ENCODE peak calls at places on chromosomes 5 and 9, in nine cellular contexts. One of them, this sample, is unnamed.

GRCh38 chr9:114382951-114383865 is 4.6 kb downstream of the AKNA start:
- DNase-seq in GM23248: peak; percentile 85
- DNase-seq in DMS153: no peak
- DNase-seq in NCI-H748 treated with DMSO at 0.1 percent for 48 hours: no peak
- DNase-seq in fibroblast of pulmonary artery: peak; percentile 67
- DNase-seq in NCI-H2107: no peak
- DNase-seq in neural crest cell: no peak
- DNase-seq in activated T-cell treated with anti-CD3 and anti-CD28 coated beads, Interleukin-2, amount 50 U/mL, for 72 hours: peak; percentile 83
- DNase-seq in uterus: peak; percentile 61
- DNase-seq in this sample: no peak

GRCh38 chr9:16385590-16386578 is 484.6 kb downstream of the BNC2 start:
- DNase-seq in GM23248: peak; percentile 86
- DNase-seq in uterus: no peak
- DNase-seq in NCI-H748 treated with DMSO at 0.1 percent for 48 hours: no peak
- DNase-seq in DMS153: no peak
- DNase-seq in fibroblast of pulmonary artery: peak; percentile 74
- DNase-seq in neural crest cell: no peak
- DNase-seq in NCI-H2107: no peak
- DNase-seq in activated T-cell treated with anti-CD3 and anti-CD28 coated beads, Interleukin-2, amount 50 U/mL, for 72 hours: no peak
- DNase-seq in this sample: no peak

GRCh38 chr5:77180167-77181081 is 30.1 kb upstream of the PDE8B start:
- DNase-seq in activated T-cell treated with anti-CD3 and anti-CD28 coated beads, Interleukin-2, amount 50 U/mL, for 72 hours: peak; percentile 5
- DNase-seq in neural crest cell: peak; percentile 4
- DNase-seq in GM23248: peak; percentile 40
- DNase-seq in uterus: no peak
- DNase-seq in fibroblast of pulmonary artery: no peak
- DNase-seq in NCI-H748 treated with DMSO at 0.1 percent for 48 hours: no peak
- DNase-seq in NCI-H2107: no peak
- DNase-seq in DMS153: no peak
- DNase-seq in this sample: peak; percentile 54

GRCh38 chr5:145887976-145888574 is 15.3 kb upstream of the GRXCR2 start:
- DNase-seq in fibroblast of pulmonary artery: peak; percentile 69
- DNase-seq in NCI-H2107: no peak
- DNase-seq in GM23248: peak; percentile 70
- DNase-seq in DMS153: no peak
- DNase-seq in activated T-cell treated with anti-CD3 and anti-CD28 coated beads, Interleukin-2, amount 50 U/mL, for 72 hours: no peak
- DNase-seq in neural crest cell: peak; percentile 26
- DNase-seq in NCI-H748 treated with DMSO at 0.1 percent for 48 hours: peak; percentile 7
- DNase-seq in uterus: no peak
- DNase-seq in this sample: peak; percentile 62

GRCh38 chr5:125311743-125312142 is 565.3 kb upstream of the ZNF608 start:
- DNase-seq in neural crest cell: no peak
- DNase-seq in uterus: no peak
- DNase-seq in fibroblast of pulmonary artery: peak; percentile 89
- DNase-seq in NCI-H748 treated with DMSO at 0.1 percent for 48 hours: no peak
- DNase-seq in NCI-H2107: no peak
- DNase-seq in activated T-cell treated with anti-CD3 and anti-CD28 coated beads, Interleukin-2, amount 50 U/mL, for 72 hours: no peak
- DNase-seq in GM23248: peak; percentile 87
- DNase-seq in DMS153: no peak
- DNase-seq in this sample: no peak

GRCh38 chr5:5352675-5353074 is 69.8 kb upstream of the ICE1 start:
- DNase-seq in neural crest cell: no peak
- DNase-seq in activated T-cell treated with anti-CD3 and anti-CD28 coated beads, Interleukin-2, amount 50 U/mL, for 72 hours: no peak
- DNase-seq in GM23248: no peak
- DNase-seq in fibroblast of pulmonary artery: no peak
- DNase-seq in DMS153: no peak
- DNase-seq in NCI-H2107: no peak
- DNase-seq in NCI-H748 treated with DMSO at 0.1 percent for 48 hours: no peak
- DNase-seq in uterus: no peak
- DNase-seq in this sample: no peak

GRCh38 chr9:137423810-137424291 is 658 bp downstream of the NOXA1 start:
- DNase-seq in fibroblast of pulmonary artery: no peak
- DNase-seq in NCI-H748 treated with DMSO at 0.1 percent for 48 hours: no peak
- DNase-seq in uterus: peak; percentile 61
- DNase-seq in GM23248: no peak
- DNase-seq in activated T-cell treated with anti-CD3 and anti-CD28 coated beads, Interleukin-2, amount 50 U/mL, for 72 hours: no peak
- DNase-seq in NCI-H2107: no peak
- DNase-seq in DMS153: no peak
- DNase-seq in neural crest cell: no peak
- DNase-seq in this sample: no peak

GRCh38 chr9:72526901-72527800 is 5.7 kb downstream of the TMC1 start:
- DNase-seq in NCI-H748 treated with DMSO at 0.1 percent for 48 hours: no peak
- DNase-seq in GM23248: peak; percentile 98
- DNase-seq in fibroblast of pulmonary artery: peak; percentile 96
- DNase-seq in neural crest cell: peak; percentile 37
- DNase-seq in DMS153: peak; percentile 60
- DNase-seq in uterus: peak; percentile 90
- DNase-seq in NCI-H2107: no peak
- DNase-seq in activated T-cell treated with anti-CD3 and anti-CD28 coated beads, Interleukin-2, amount 50 U/mL, for 72 hours: peak; percentile 86
- DNase-seq in this sample: peak; percentile 71

GRCh38 chr9:92501671-92502393 is 19.5 kb upstream of the ASPN start:
- DNase-seq in neural crest cell: no peak
- DNase-seq in GM23248: peak; percentile 77
- DNase-seq in DMS153: no peak
- DNase-seq in NCI-H2107: no peak
- DNase-seq in activated T-cell treated with anti-CD3 and anti-CD28 coated beads, Interleukin-2, amount 50 U/mL, for 72 hours: peak; percentile 4
- DNase-seq in fibroblast of pulmonary artery: peak; percentile 58
- DNase-seq in NCI-H748 treated with DMSO at 0.1 percent for 48 hours: no peak
- DNase-seq in uterus: peak; percentile 72
- DNase-seq in this sample: peak; percentile 55

GRCh38 chr5:179406031-179406681 is 60.9 kb upstream of the ADAMTS2 start:
- DNase-seq in neural crest cell: no peak
- DNase-seq in fibroblast of pulmonary artery: peak; percentile 24
- DNase-seq in DMS153: no peak
- DNase-seq in NCI-H2107: no peak
- DNase-seq in GM23248: peak; percentile 46
- DNase-seq in activated T-cell treated with anti-CD3 and anti-CD28 coated beads, Interleukin-2, amount 50 U/mL, for 72 hours: no peak
- DNase-seq in uterus: peak; percentile 25
- DNase-seq in NCI-H748 treated with DMSO at 0.1 percent for 48 hours: no peak
- DNase-seq in this sample: no peak

GRCh38 chr5:172446336-172447051 is 7.8 kb downstream of the SH3PXD2B start:
- DNase-seq in activated T-cell treated with anti-CD3 and anti-CD28 coated beads, Interleukin-2, amount 50 U/mL, for 72 hours: no peak
- DNase-seq in NCI-H748 treated with DMSO at 0.1 percent for 48 hours: no peak
- DNase-seq in fibroblast of pulmonary artery: no peak
- DNase-seq in neural crest cell: no peak
- DNase-seq in NCI-H2107: no peak
- DNase-seq in uterus: peak; percentile 60
- DNase-seq in GM23248: peak; percentile 18
- DNase-seq in DMS153: no peak
- DNase-seq in this sample: no peak

GRCh38 chr5:181217805-181218065 is 5.3 kb upstream of the TRIM41 start:
- DNase-seq in NCI-H748 treated with DMSO at 0.1 percent for 48 hours: no peak
- DNase-seq in fibroblast of pulmonary artery: no peak
- DNase-seq in NCI-H2107: no peak
- DNase-seq in activated T-cell treated with anti-CD3 and anti-CD28 coated beads, Interleukin-2, amount 50 U/mL, for 72 hours: peak; percentile 48
- DNase-seq in DMS153: no peak
- DNase-seq in uterus: no peak
- DNase-seq in neural crest cell: no peak
- DNase-seq in GM23248: no peak
- DNase-seq in this sample: no peak

GRCh38 chr9:13388157-13388556 is 108.7 kb upstream of the MPDZ start:
- DNase-seq in GM23248: peak; percentile 90
- DNase-seq in fibroblast of pulmonary artery: peak; percentile 74
- DNase-seq in uterus: no peak
- DNase-seq in activated T-cell treated with anti-CD3 and anti-CD28 coated beads, Interleukin-2, amount 50 U/mL, for 72 hours: no peak
- DNase-seq in NCI-H748 treated with DMSO at 0.1 percent for 48 hours: no peak
- DNase-seq in neural crest cell: no peak
- DNase-seq in NCI-H2107: no peak
- DNase-seq in DMS153: no peak
- DNase-seq in this sample: no peak

GRCh38 chr5:34582364-34582763 is 73.8 kb upstream of the RAI14 start:
- DNase-seq in DMS153: no peak
- DNase-seq in fibroblast of pulmonary artery: no peak
- DNase-seq in activated T-cell treated with anti-CD3 and anti-CD28 coated beads, Interleukin-2, amount 50 U/mL, for 72 hours: no peak
- DNase-seq in neural crest cell: no peak
- DNase-seq in GM23248: no peak
- DNase-seq in NCI-H748 treated with DMSO at 0.1 percent for 48 hours: peak; percentile 30
- DNase-seq in uterus: no peak
- DNase-seq in NCI-H2107: no peak
- DNase-seq in this sample: no peak

GRCh38 chr9:6805532-6805931 is 47.8 kb downstream of the KDM4C start:
- DNase-seq in neural crest cell: no peak
- DNase-seq in uterus: no peak
- DNase-seq in NCI-H748 treated with DMSO at 0.1 percent for 48 hours: no peak
- DNase-seq in GM23248: peak; percentile 80
- DNase-seq in NCI-H2107: no peak
- DNase-seq in fibroblast of pulmonary artery: peak; percentile 62
- DNase-seq in DMS153: no peak
- DNase-seq in activated T-cell treated with anti-CD3 and anti-CD28 coated beads, Interleukin-2, amount 50 U/mL, for 72 hours: no peak
- DNase-seq in this sample: no peak

GRCh38 chr9:127109212-127109711 is 13.2 kb downstream of the ANGPTL2 start:
- DNase-seq in DMS153: no peak
- DNase-seq in NCI-H748 treated with DMSO at 0.1 percent for 48 hours: no peak
- DNase-seq in neural crest cell: no peak
- DNase-seq in fibroblast of pulmonary artery: no peak
- DNase-seq in uterus: no peak
- DNase-seq in activated T-cell treated with anti-CD3 and anti-CD28 coated beads, Interleukin-2, amount 50 U/mL, for 72 hours: no peak
- DNase-seq in GM23248: no peak
- DNase-seq in NCI-H2107: no peak
- DNase-seq in this sample: no peak

GRCh38 chr5:75603421-75603820 is 7.8 kb upstream of the ANKDD1B start:
- DNase-seq in NCI-H748 treated with DMSO at 0.1 percent for 48 hours: no peak
- DNase-seq in neural crest cell: no peak
- DNase-seq in NCI-H2107: no peak
- DNase-seq in fibroblast of pulmonary artery: peak; percentile 61
- DNase-seq in GM23248: peak; percentile 12
- DNase-seq in uterus: no peak
- DNase-seq in DMS153: no peak
- DNase-seq in activated T-cell treated with anti-CD3 and anti-CD28 coated beads, Interleukin-2, amount 50 U/mL, for 72 hours: no peak
- DNase-seq in this sample: no peak

GRCh38 chr5:134462047-134462575 is 50.4 kb upstream of the CDKN2AIPNL start:
- DNase-seq in GM23248: no peak
- DNase-seq in DMS153: no peak
- DNase-seq in uterus: peak; percentile 14
- DNase-seq in fibroblast of pulmonary artery: no peak
- DNase-seq in activated T-cell treated with anti-CD3 and anti-CD28 coated beads, Interleukin-2, amount 50 U/mL, for 72 hours: no peak
- DNase-seq in neural crest cell: no peak
- DNase-seq in NCI-H2107: no peak
- DNase-seq in NCI-H748 treated with DMSO at 0.1 percent for 48 hours: no peak
- DNase-seq in this sample: no peak

GRCh38 chr5:97100486-97100885 is 41.9 kb downstream of the LIX1 start:
- DNase-seq in activated T-cell treated with anti-CD3 and anti-CD28 coated beads, Interleukin-2, amount 50 U/mL, for 72 hours: no peak
- DNase-seq in DMS153: no peak
- DNase-seq in neural crest cell: no peak
- DNase-seq in uterus: no peak
- DNase-seq in fibroblast of pulmonary artery: peak; percentile 13
- DNase-seq in NCI-H2107: no peak
- DNase-seq in NCI-H748 treated with DMSO at 0.1 percent for 48 hours: no peak
- DNase-seq in GM23248: peak; percentile 17
- DNase-seq in this sample: no peak

GRCh38 chr5:172958268-172959046 is 767 bp upstream of the RPL26L1 start:
- DNase-seq in activated T-cell treated with anti-CD3 and anti-CD28 coated beads, Interleukin-2, amount 50 U/mL, for 72 hours: peak; percentile 71
- DNase-seq in GM23248: peak; percentile 87
- DNase-seq in NCI-H2107: no peak
- DNase-seq in neural crest cell: peak; percentile 59
- DNase-seq in DMS153: no peak
- DNase-seq in NCI-H748 treated with DMSO at 0.1 percent for 48 hours: peak; percentile 44
- DNase-seq in uterus: peak; percentile 68
- DNase-seq in fibroblast of pulmonary artery: peak; percentile 64
- DNase-seq in this sample: peak; percentile 89

GRCh38 chr5:114473541-114473940 is 111.7 kb downstream of the KCNN2 start:
- DNase-seq in activated T-cell treated with anti-CD3 and anti-CD28 coated beads, Interleukin-2, amount 50 U/mL, for 72 hours: no peak
- DNase-seq in neural crest cell: no peak
- DNase-seq in NCI-H748 treated with DMSO at 0.1 percent for 48 hours: no peak
- DNase-seq in NCI-H2107: no peak
- DNase-seq in uterus: no peak
- DNase-seq in DMS153: no peak
- DNase-seq in GM23248: no peak
- DNase-seq in fibroblast of pulmonary artery: no peak
- DNase-seq in this sample: no peak

This sample was measured in ecto neural progenitor cell.